ENCODE peak calls at places on chromosomes 6 and 20, in seven cellular contexts. J, R, T, W, M, G and E are unnamed samples.

GRCh38 chr6:133749427-133749826 is 139.5 kb upstream of the TCF21 start:
- DNase-seq in J (no peak), R (no peak), T (no peak), W (no peak), M (no peak), G (no peak), E (no peak)

GRCh38 chr6:223763-224162 is 68.5 kb upstream of the DUSP22 start:
- DNase-seq in J (no peak), R (no peak), T (no peak), W (no peak), M (no peak), G (no peak), E (no peak)

GRCh38 chr20:22389836-22390542 is 194.4 kb downstream of the FOXA2 start:
- DNase-seq in J (no peak), R (no peak), T (no peak), W (peak), M (no peak), G (no peak), E (no peak)

GRCh38 chr6:165846123-165846966 is 183.3 kb upstream of the PDE10A start:
- DNase-seq in J (no peak), R (no peak), T (no peak), W (peak), M (no peak), G (no peak), E (no peak)

GRCh38 chr6:39998126-39998525 is 63.9 kb upstream of the MOCS1 start:
- DNase-seq in J (no peak), R (no peak), T (no peak), W (no peak), M (no peak), G (no peak), E (no peak)

GRCh38 chr6:108904731-108905130 is 56.5 kb downstream of the ARMC2 start:
- DNase-seq in J (no peak), R (no peak), T (no peak), W (no peak), M (no peak), G (no peak), E (no peak)

GRCh38 chr6:4491501-4492260 is 284.5 kb upstream of the CDYL start:
- DNase-seq in J (no peak), R (no peak), T (no peak), W (no peak), M (no peak), G (no peak), E (no peak)

GRCh38 chr20:18058661-18059467 is 1.1 kb upstream of the OVOL2 start:
- DNase-seq in J (no peak), R (no peak), T (no peak), W (peak), M (no peak), G (no peak), E (no peak)

GRCh38 chr20:32236048-32236533 is 28.4 kb downstream of the POFUT1 start:
- DNase-seq in J (no peak), R (no peak), T (no peak), W (no peak), M (no peak), G (no peak), E (no peak)

GRCh38 chr20:47970282-47970903 is 185.1 kb upstream of the SULF2 start:
- DNase-seq in J (no peak), R (no peak), T (no peak), W (no peak), M (no peak), G (peak), E (no peak)

GRCh38 chr6:98669371-98669770 is 165.0 kb upstream of the POU3F2 start:
- DNase-seq in J (no peak), R (no peak), T (no peak), W (no peak), M (no peak), G (no peak), E (no peak)